ENCODE peak calls at places on chromosomes 11 and 22, in eight cellular contexts. T, K, Y, O, D, E, U and W are unnamed samples.

GRCh38 chr22:29043906-29044575 is 17.6 kb downstream of the C22orf31 start:
- DNase-seq in O (no peak), E (no peak), K (no peak), U (peak; percentile 71), Y (peak; percentile 69), D (no peak), T (no peak), W (peak; percentile 80)

GRCh38 chr11:8032576-8033311 is 45.6 kb downstream of the EIF3F start:
- DNase-seq in D (no peak), E (no peak), U (no peak), K (no peak), T (no peak), O (no peak), Y (no peak), W (no peak)

GRCh38 chr22:38802671-38803121 is 8.8 kb upstream of the DNAL4 start:
- DNase-seq in D (no peak), E (no peak), Y (peak; percentile 96), T (peak; percentile 82), O (no peak), K (peak; percentile 80), U (peak; percentile 94), W (peak; percentile 95)

GRCh38 chr11:2138436-2139117 is 612 bp downstream of the IGF2 start:
- DNase-seq in D (no peak), U (no peak), K (no peak), Y (peak; percentile 37), T (no peak), E (no peak), O (no peak), W (no peak)

GRCh38 chr11:93192163-93192562 is 5.6 kb downstream of the SLC36A4 start:
- DNase-seq in Y (no peak), U (no peak), D (no peak), E (no peak), K (no peak), T (no peak), O (no peak), W (no peak)

GRCh38 chr11:117443269-117444186 is 115.9 kb downstream of the CEP164 start:
- DNase-seq in T (peak; percentile 5), K (peak; percentile 8), Y (peak; percentile 45), U (peak; percentile 24), E (no peak), O (no peak), D (peak; percentile 63), W (peak; percentile 58)

GRCh38 chr11:94785509-94785908 is 17.4 kb downstream of the AMOTL1 start:
- DNase-seq in E (no peak), Y (no peak), K (peak; percentile 57), D (no peak), T (no peak), O (no peak), U (no peak), W (no peak)

GRCh38 chr11:130587658-130588057 is 139.2 kb downstream of the ADAMTS15 start:
- DNase-seq in K (no peak), O (no peak), T (no peak), U (no peak), E (no peak), D (no peak), Y (no peak), W (no peak)

GRCh38 chr11:2943711-2944118 is 14.5 kb upstream of the PHLDA2 start:
- DNase-seq in U (peak; percentile 20), T (no peak), E (no peak), K (no peak), D (no peak), Y (no peak), O (no peak), W (no peak)

GRCh38 chr11:58127350-58127749 is 2.0 kb upstream of the OR9I1 start:
- DNase-seq in Y (no peak), E (no peak), D (no peak), K (no peak), T (no peak), O (no peak), U (no peak), W (no peak)

GRCh38 chr11:70504246-70505020 is 106.1 kb downstream of the CTTN start:
- DNase-seq in E (no peak), K (no peak), U (no peak), T (no peak), O (no peak), Y (no peak), D (no peak), W (no peak)

GRCh38 chr11:103380031-103380430 is 270.8 kb downstream of the DYNC2H1 start:
- DNase-seq in Y (peak; percentile 68), D (no peak), O (no peak), E (no peak), K (no peak), U (no peak), T (no peak), W (peak; percentile 80)

GRCh38 chr11:65525659-65526480 is 987 bp downstream of the SCYL1 start:
- DNase-seq in K (no peak), E (no peak), O (no peak), D (no peak), T (no peak), U (no peak), Y (no peak), W (no peak)

GRCh38 chr11:14443642-14444041 is 56.0 kb downstream of the COPB1 start:
- DNase-seq in U (peak; percentile 60), O (no peak), T (no peak), Y (peak; percentile 60), E (no peak), K (no peak), D (no peak), W (peak; percentile 80)

GRCh38 chr11:30328676-30329075 is 5.8 kb downstream of the ARL14EP start:
- DNase-seq in K (no peak), E (no peak), D (no peak), T (peak; percentile 19), Y (peak; percentile 61), U (peak; percentile 12), O (no peak), W (no peak)

GRCh38 chr22:43118953-43119458 is 8.5 kb downstream of the BIK start:
- DNase-seq in Y (no peak), U (peak; percentile 33), K (no peak), T (no peak), O (no peak), E (no peak), D (no peak), W (no peak)

GRCh38 chr11:63611395-63611747 is 2.9 kb downstream of the PLAAT3 start:
- DNase-seq in K (no peak), D (no peak), Y (no peak), T (no peak), O (no peak), E (no peak), U (no peak), W (no peak)

GRCh38 chr11:118295834-118296454 is 8.6 kb upstream of the CD3E start:
- DNase-seq in Y (peak; percentile 54), E (no peak), O (no peak), U (peak; percentile 47), T (no peak), K (no peak), D (no peak), W (peak; percentile 67)

GRCh38 chr11:126317681-126318641 is 14.1 kb downstream of the DCPS start:
- DNase-seq in T (no peak), U (peak; percentile 93), D (no peak), Y (peak; percentile 91), O (no peak), K (no peak), E (no peak), W (peak; percentile 58)

GRCh38 chr11:88553204-88553603 is 215.7 kb upstream of the CTSC start:
- DNase-seq in E (no peak), O (no peak), U (peak; percentile 75), K (no peak), D (no peak), T (no peak), Y (no peak), W (peak; percentile 56)

GRCh38 chr11:113773092-113773415 is 438 bp downstream of the ZW10 start:
- DNase-seq in K (peak; percentile 46), U (peak; percentile 25), Y (peak; percentile 35), T (no peak), D (peak; percentile 60), E (no peak), O (no peak), W (peak; percentile 51)

GRCh38 chr11:68827733-68828132 is 14.0 kb downstream of the CPT1A start:
- DNase-seq in T (no peak), Y (no peak), K (no peak), D (no peak), E (no peak), O (no peak), U (no peak), W (no peak)